ENCODE peak calls at places on chromosomes 13 and 19, in four cellular contexts. One of them, this sample, is unnamed.

GRCh38 chr13:91312324-91312723 is 35.2 kb upstream of the MIR17HG start:
- DNase-seq in GDM1: peak; percentile 45
- DNase-seq in tibial nerve: no peak
- DNase-seq in GM19239: no peak
- DNase-seq in this sample: no peak

GRCh38 chr13:110985570-110985969 is 70.7 kb upstream of the ANKRD10 start:
- DNase-seq in GDM1: no peak
- DNase-seq in tibial nerve: no peak
- DNase-seq in GM19239: no peak
- DNase-seq in this sample: no peak

GRCh38 chr13:27962128-27962841 is 6.8 kb downstream of the CDX2 start:
- DNase-seq in GDM1: no peak
- DNase-seq in tibial nerve: no peak
- DNase-seq in GM19239: no peak
- DNase-seq in this sample: no peak

GRCh38 chr13:48505597-48506091 is 27.2 kb downstream of the RCBTB2 start:
- DNase-seq in GDM1: peak; percentile 92
- DNase-seq in tibial nerve: peak; percentile 57
- DNase-seq in GM19239: peak; percentile 28
- DNase-seq in this sample: peak; percentile 46

GRCh38 chr19:2289714-2290435 is 7.9 kb upstream of the PEAK3 start:
- DNase-seq in GDM1: peak; percentile 73
- DNase-seq in tibial nerve: no peak
- DNase-seq in GM19239: peak; percentile 92
- DNase-seq in this sample: peak; percentile 25

GRCh38 chr13:109743706-109744453 is 42.5 kb downstream of the IRS2 start:
- DNase-seq in GDM1: peak; percentile 76
- DNase-seq in tibial nerve: no peak
- DNase-seq in GM19239: peak; percentile 21
- DNase-seq in this sample: no peak

GRCh38 chr19:2235026-2235395 is 1.1 kb downstream of the PLEKHJ1 start:
- DNase-seq in GDM1: no peak
- DNase-seq in tibial nerve: no peak
- DNase-seq in GM19239: no peak
- DNase-seq in this sample: no peak

GRCh38 chr13:67726979-67727378 is 496.8 kb upstream of the PCDH9 start:
- DNase-seq in GDM1: no peak
- DNase-seq in tibial nerve: no peak
- DNase-seq in GM19239: no peak
- DNase-seq in this sample: no peak

GRCh38 chr19:2618611-2619010 is 83.9 kb downstream of the GNG7 start:
- DNase-seq in GDM1: peak; percentile 56
- DNase-seq in tibial nerve: peak; percentile 57
- DNase-seq in GM19239: no peak
- DNase-seq in this sample: peak; percentile 77

GRCh38 chr19:49473868-49474544 is at the start of gene FLT3LG:
- DNase-seq in GDM1: peak; percentile 78
- DNase-seq in tibial nerve: peak; percentile 70
- DNase-seq in GM19239: peak; percentile 98
- DNase-seq in this sample: peak; percentile 91

GRCh38 chr19:5131031-5131865 is 162.3 kb downstream of the KDM4B start:
- DNase-seq in GDM1: no peak
- DNase-seq in tibial nerve: no peak
- DNase-seq in GM19239: peak; percentile 86
- DNase-seq in this sample: no peak

GRCh38 chr13:108200781-108201398 is 14.4 kb downstream of the LIG4 start:
- DNase-seq in GDM1: no peak
- DNase-seq in tibial nerve: no peak
- DNase-seq in GM19239: no peak
- DNase-seq in this sample: no peak

GRCh38 chr13:36774895-36775294 is 44.1 kb upstream of the RFXAP start:
- DNase-seq in GDM1: no peak
- DNase-seq in tibial nerve: no peak
- DNase-seq in GM19239: no peak
- DNase-seq in this sample: no peak

GRCh38 chr13:20425819-20426219 is 99.8 kb downstream of the CRYL1 start:
- DNase-seq in GDM1: no peak
- DNase-seq in tibial nerve: no peak
- DNase-seq in GM19239: no peak
- DNase-seq in this sample: no peak

GRCh38 chr19:46915386-46915785 is 54.6 kb downstream of the ARHGAP35 start:
- DNase-seq in GDM1: no peak
- DNase-seq in tibial nerve: no peak
- DNase-seq in GM19239: no peak
- DNase-seq in this sample: no peak

GRCh38 chr13:48251616-48252081 is 18.6 kb downstream of the ITM2B start:
- DNase-seq in GDM1: no peak
- DNase-seq in tibial nerve: no peak
- DNase-seq in GM19239: no peak
- DNase-seq in this sample: no peak